ENCODE peak calls at places on chromosome 13, in six cellular contexts. K is CD8-positive, alpha-beta T cell; S is tibial artery; N is lower leg skin; Z is heart left ventricle; U is CD8-positive, alpha-beta memory T cell. D is an unnamed sample.

GRCh38 chr13:40994581-40995230 is 24.4 kb downstream of the ELF1 start:
- DNase-seq in K (no peak), S (no peak), N (no peak), Z (no peak), U (no peak), D (no peak)

GRCh38 chr13:67769987-67770341 is 539.8 kb upstream of the PCDH9 start:
- DNase-seq in K (no peak), S (no peak), N (no peak), Z (no peak), U (no peak), D (no peak)

GRCh38 chr13:52665325-52665724 is 12.7 kb downstream of the SUGT1 start:
- DNase-seq in K (no peak), S (no peak), N (no peak), Z (no peak), U (no peak), D (peak)

GRCh38 chr13:54744747-54745146 is 1716.1 kb downstream of the OLFM4 start:
- DNase-seq in K (no peak), S (no peak), N (no peak), Z (no peak), U (no peak), D (no peak)

GRCh38 chr13:27117158-27117557 is 54.5 kb downstream of the USP12 start:
- DNase-seq in K (no peak), S (no peak), N (no peak), Z (no peak), U (no peak), D (no peak)

GRCh38 chr13:25965596-25965995 is 86.2 kb downstream of the SHISA2 start:
- DNase-seq in K (no peak), S (no peak), N (no peak), Z (no peak), U (no peak), D (no peak)

GRCh38 chr13:62629618-62630017 is 1214.0 kb upstream of the PCDH20 start:
- DNase-seq in K (no peak), S (no peak), N (no peak), Z (no peak), U (no peak), D (no peak)

GRCh38 chr13:111861766-111862366 is 205.1 kb upstream of the SOX1 start:
- DNase-seq in K (no peak), S (no peak), N (no peak), Z (no peak), U (no peak), D (no peak)

GRCh38 chr13:48132961-48133360 is 38.1 kb upstream of the MED4 start:
- DNase-seq in K (no peak), S (no peak), N (no peak), Z (no peak), U (no peak), D (no peak)

GRCh38 chr13:50277906-50278305 is 262.7 kb downstream of the KCNRG start:
- DNase-seq in K (no peak), S (no peak), N (no peak), Z (no peak), U (no peak), D (no peak)

GRCh38 chr13:60957816-60958215 is 457.8 kb downstream of the PCDH20 start:
- DNase-seq in K (no peak), S (no peak), N (no peak), Z (no peak), U (no peak), D (no peak)

GRCh38 chr13:44854264-44855060 is 134.8 kb downstream of the NUFIP1 start:
- DNase-seq in K (no peak), S (peak), N (no peak), Z (peak), U (no peak), D (no peak)

GRCh38 chr13:20049558-20050473 is 91.3 kb downstream of the ZMYM2 start:
- DNase-seq in K (no peak), S (no peak), N (no peak), Z (no peak), U (no peak), D (no peak)

GRCh38 chr13:77715233-77715891 is 17.9 kb downstream of the SLAIN1 start:
- DNase-seq in K (no peak), S (no peak), N (no peak), Z (no peak), U (no peak), D (no peak)

GRCh38 chr13:84187626-84188025 is 305.4 kb upstream of the SLITRK1 start:
- DNase-seq in K (no peak), S (no peak), N (no peak), Z (no peak), U (no peak), D (no peak)

GRCh38 chr13:111532111-111532510 is 211.7 kb downstream of the TEX29 start:
- DNase-seq in K (no peak), S (no peak), N (no peak), Z (no peak), U (no peak), D (no peak)

GRCh38 chr13:67095621-67096020 is 134.5 kb downstream of the PCDH9 start:
- DNase-seq in K (no peak), S (no peak), N (no peak), Z (no peak), U (no peak), D (no peak)

GRCh38 chr13:80469841-80470378 is 129.0 kb upstream of the SPRY2 start:
- DNase-seq in K (no peak), S (peak), N (peak), Z (peak), U (no peak), D (no peak)

GRCh38 chr13:102233566-102234208 is 168.2 kb downstream of the FGF14 start:
- DNase-seq in K (no peak), S (no peak), N (no peak), Z (no peak), U (no peak), D (no peak)

GRCh38 chr13:75161804-75162203 is 320.2 kb downstream of the TBC1D4 start:
- DNase-seq in K (no peak), S (no peak), N (no peak), Z (no peak), U (no peak), D (no peak)

GRCh38 chr13:94914829-94915228 is 202.5 kb upstream of the SOX21 start:
- DNase-seq in K (no peak), S (no peak), N (no peak), Z (no peak), U (no peak), D (no peak)

GRCh38 chr13:19927117-19927734 is 31.3 kb upstream of the ZMYM2 start:
- DNase-seq in K (no peak), S (no peak), N (no peak), Z (no peak), U (no peak), D (peak)

GRCh38 chr13:93244141-93244917 is 17.7 kb downstream of the GPC6 start:
- DNase-seq in K (no peak), S (peak), N (no peak), Z (peak), U (no peak), D (no peak)

GRCh38 chr13:98947925-98948324 is 29.9 kb downstream of the DOCK9 start:
- DNase-seq in K (no peak), S (no peak), N (no peak), Z (no peak), U (no peak), D (no peak)

GRCh38 chr13:79440958-79441553 is 35.0 kb upstream of the RBM26 start:
- DNase-seq in K (no peak), S (no peak), N (no peak), Z (no peak), U (no peak), D (no peak)

GRCh38 chr13:95049772-95050171 is 251.5 kb downstream of the ABCC4 start:
- DNase-seq in K (no peak), S (no peak), N (no peak), Z (no peak), U (no peak), D (peak)

GRCh38 chr13:60398438-60398891 is 1.4 kb downstream of the TDRD3 start:
- DNase-seq in K (no peak), S (no peak), N (no peak), Z (no peak), U (no peak), D (no peak)

GRCh38 chr13:50016421-50016820 is 1.2 kb downstream of the KCNRG start:
- DNase-seq in K (no peak), S (no peak), N (no peak), Z (no peak), U (no peak), D (no peak)

GRCh38 chr13:27788271-27788670 is 4.0 kb upstream of the GSX1 start:
- DNase-seq in K (no peak), S (no peak), N (no peak), Z (no peak), U (no peak), D (no peak)

GRCh38 chr13:30045916-30046704 is 195.7 kb upstream of the UBL3 start:
- DNase-seq in K (no peak), S (no peak), N (no peak), Z (no peak), U (no peak), D (no peak)
- H3K4me3 ChIP-seq in K (no peak), S (no peak), N (no peak), Z (no peak), U (no peak), D (no peak)

GRCh38 chr13:97226788-97227627 is 4.9 kb downstream of the MBNL2 start:
- DNase-seq in K (peak), S (no peak), N (no peak), Z (no peak), U (peak), D (peak)
- H3K4me3 ChIP-seq in K (peak), S (peak), N (no peak), Z (peak), U (peak), D (peak)

GRCh38 chr13:33286143-33286542 is 588 bp upstream of the STARD13 start:
- DNase-seq in K (no peak), S (no peak), N (no peak), Z (no peak), U (no peak), D (no peak)
- H3K4me3 ChIP-seq in K (no peak), S (peak), N (no peak), Z (peak), U (no peak), D (no peak)

GRCh38 chr13:113552079-113552478 is 32.5 kb upstream of the TFDP1 start:
- DNase-seq in K (no peak), S (peak), N (no peak), Z (no peak), U (no peak), D (no peak)

GRCh38 chr13:113555141-113555540 is 29.4 kb upstream of the TFDP1 start:
- DNase-seq in K (no peak), S (no peak), N (peak), Z (no peak), U (no peak), D (no peak)

GRCh38 chr13:113554333-113554700 is 30.2 kb upstream of the TFDP1 start:
- DNase-seq in K (no peak), S (no peak), N (peak), Z (no peak), U (no peak), D (no peak)

GRCh38 chr13:113552786-113553540 is 31.6 kb upstream of the TFDP1 start:
- DNase-seq in K (no peak), S (peak), N (peak), Z (no peak), U (no peak), D (no peak)

DNA sequence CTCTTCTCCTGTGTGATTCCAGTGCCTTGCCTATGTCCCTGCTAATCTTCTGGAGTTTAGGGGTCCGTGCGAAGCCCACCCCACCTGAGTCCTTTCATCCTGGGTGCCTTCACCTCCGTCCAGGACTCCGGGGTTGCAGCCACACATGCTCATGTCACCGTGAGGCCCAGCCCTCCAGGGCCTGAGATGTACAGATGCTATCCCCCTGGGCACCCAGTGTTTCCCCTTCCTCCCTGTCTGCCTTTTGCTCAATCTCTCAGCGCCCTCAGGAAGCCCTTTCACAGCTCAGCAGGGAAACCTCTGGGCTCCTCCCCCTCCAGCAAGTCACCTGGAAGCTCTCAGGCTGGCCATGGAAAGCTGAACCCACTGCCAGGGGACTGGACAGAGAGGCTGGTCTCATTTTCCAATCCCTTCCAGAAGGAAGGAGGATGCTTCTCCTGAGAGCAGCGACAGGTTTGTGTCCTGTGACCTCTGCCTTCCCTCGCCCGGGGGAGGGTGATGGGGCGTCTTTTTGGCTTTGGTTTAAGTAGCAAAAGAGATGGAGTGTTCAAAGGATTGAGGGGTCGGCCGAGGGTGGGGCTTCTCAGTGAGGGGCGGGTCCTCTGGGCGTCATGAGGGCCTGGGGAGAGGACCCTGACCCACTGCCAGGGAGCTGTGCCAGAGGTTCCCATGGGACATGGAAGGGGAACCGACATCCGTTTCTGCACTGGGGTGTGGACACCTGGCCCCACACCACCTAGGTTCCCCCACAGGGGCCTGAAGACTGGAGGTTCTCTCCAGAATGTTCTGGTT is 30.8 kb upstream of the TFDP1 start:
- DNase-seq in K (no peak), S (peak), N (peak), Z (no peak), U (no peak), D (no peak)
- H3K4me3 ChIP-seq in K (no peak), S (no peak), N (no peak), Z (no peak), U (no peak), D (no peak)

DNA sequence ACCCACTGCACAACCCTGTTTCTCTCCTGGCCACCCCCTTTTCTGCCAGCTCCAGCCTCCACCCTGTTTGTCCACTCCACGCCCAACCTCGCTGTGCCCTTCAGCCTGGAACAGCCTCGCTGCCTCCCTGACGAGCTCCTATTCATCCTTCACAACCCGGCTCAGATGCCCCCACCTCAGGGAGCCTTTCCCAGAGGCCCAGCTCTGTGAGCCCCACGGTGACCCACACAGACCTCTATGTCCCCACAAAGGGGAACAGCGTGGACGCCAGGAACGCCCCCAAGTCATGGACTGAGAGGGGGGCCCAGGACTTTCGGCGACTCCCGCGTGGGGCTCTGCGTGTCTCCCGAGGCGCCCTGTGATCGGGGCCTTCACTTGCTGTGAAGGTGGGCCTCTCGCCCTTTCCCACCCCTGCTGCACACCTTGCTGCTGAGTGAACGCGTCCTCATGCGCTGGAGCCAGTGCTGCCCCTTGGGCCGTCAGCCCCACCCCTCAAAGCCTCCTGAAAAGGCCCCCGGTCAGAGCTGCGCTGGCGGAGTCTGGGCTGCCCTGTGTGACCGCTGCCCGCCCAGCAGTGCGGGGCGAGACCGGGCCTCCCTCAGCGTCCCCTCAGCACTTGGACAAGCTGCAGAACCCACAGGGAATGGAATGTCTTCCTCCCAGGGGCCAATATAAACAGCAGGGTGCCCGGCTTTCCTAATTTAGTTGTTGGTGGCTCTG is 40.0 kb downstream of the ADPRHL1 start:
- DNase-seq in K (no peak), S (peak), N (no peak), Z (peak), U (no peak), D (no peak)
- H3K4me3 ChIP-seq in K (no peak), S (peak), N (no peak), Z (no peak), U (no peak), D (no peak)

GRCh38 chr13:96982672-96983071 is 11.6 kb downstream of the OXGR1 start:
- DNase-seq in K (no peak), S (no peak), N (no peak), Z (no peak), U (no peak), D (peak)

GRCh38 chr13:96988441-96988840 is 5.8 kb downstream of the OXGR1 start:
- DNase-seq in K (no peak), S (no peak), N (no peak), Z (no peak), U (no peak), D (no peak)

DNA sequence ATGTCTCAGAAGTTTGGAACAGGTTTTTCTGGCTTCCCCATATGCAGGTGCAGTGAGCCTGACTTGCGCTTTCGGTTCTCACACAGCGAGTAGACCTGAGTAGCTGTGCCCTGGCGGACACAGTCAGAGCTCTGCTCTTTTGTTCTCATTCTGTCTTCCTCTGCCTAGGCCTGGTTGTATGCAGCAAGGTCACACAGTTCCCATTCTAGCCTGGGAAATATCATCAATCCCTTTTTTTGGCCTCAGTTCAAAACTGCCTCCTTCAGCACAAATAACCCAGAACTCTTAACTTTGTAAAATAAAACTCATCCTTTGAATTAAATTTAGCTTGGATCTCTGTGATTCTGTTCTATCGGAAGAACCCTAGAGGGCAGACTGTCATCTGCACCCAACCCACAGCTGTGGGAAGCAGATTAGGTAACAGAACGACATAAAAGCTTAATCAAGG is 10.2 kb downstream of the OXGR1 start:
- DNase-seq in K (peak), S (no peak), N (peak), Z (no peak), U (no peak), D (peak)
- H3K4me3 ChIP-seq in K (no peak), S (no peak), N (no peak), Z (no peak), U (no peak), D (peak)